ENCODE peak calls at places on chromosomes 12 and 14, in five cellular contexts. X is SK-N-SH, W is fibroblast of the aortic adventitia, D is pancreas, Z is left ventricle myocardium inferior. C is an unnamed sample.
A peak's percentile ranks its signal among the peaks of the same experiment; 100 is the strongest.

GRCh38 chr14:51139221-51139681 is 44.3 kb upstream of the TRIM9 start:
- DNase-seq in X (no peak), W (no peak), D (no peak), Z (no peak), C (peak; percentile 20)

GRCh38 chr12:41521872-41522379 is 333.8 kb downstream of the PDZRN4 start:
- DNase-seq in X (no peak), W (peak; percentile 53), D (no peak), Z (no peak), C (peak; percentile 91)

GRCh38 chr12:26666286-26666685 is 166.7 kb downstream of the ITPR2 start:
- DNase-seq in X (no peak), W (no peak), D (no peak), Z (no peak), C (peak; percentile 26)

GRCh38 chr12:122724641-122725243 is 5.9 kb downstream of the HCAR1 start:
- DNase-seq in X (no peak), W (no peak), D (no peak), Z (no peak), C (no peak)

GRCh38 chr12:98752726-98753125 is 107.6 kb downstream of the APAF1 start:
- DNase-seq in X (no peak), W (peak; percentile 61), D (no peak), Z (no peak), C (no peak)

GRCh38 chr12:123900898-123901376 is 71.7 kb downstream of the CCDC92 start:
- DNase-seq in X (no peak), W (no peak), D (no peak), Z (no peak), C (no peak)

GRCh38 chr12:12387521-12387920 is 30.6 kb downstream of the BORCS5 start:
- DNase-seq in X (no peak), W (peak; percentile 73), D (no peak), Z (no peak), C (peak; percentile 48)

GRCh38 chr12:118463677-118464076 is 87.3 kb downstream of the SUDS3 start:
- DNase-seq in X (no peak), W (no peak), D (no peak), Z (no peak), C (no peak)

GRCh38 chr14:85447883-85448282 is 82.1 kb upstream of the FLRT2 start:
- DNase-seq in X (no peak), W (no peak), D (no peak), Z (no peak), C (no peak)

GRCh38 chr12:121156365-121156764 is 23.7 kb downstream of the P2RX7 start:
- DNase-seq in X (no peak), W (no peak), D (no peak), Z (no peak), C (no peak)

GRCh38 chr12:5085896-5086295 is 42.2 kb downstream of the KCNA5 start:
- DNase-seq in X (no peak), W (peak; percentile 82), D (no peak), Z (no peak), C (peak; percentile 71)

GRCh38 chr14:28773917-28774691 is 7.5 kb downstream of the FOXG1 start:
- DNase-seq in X (no peak), W (peak; percentile 64), D (peak; percentile 43), Z (no peak), C (peak; percentile 64)

GRCh38 chr12:54051916-54052744 is 1.5 kb upstream of the HOXC4 start:
- DNase-seq in X (peak; percentile 51), W (no peak), D (no peak), Z (no peak), C (no peak)

GRCh38 chr12:16198884-16199283 is 78.6 kb downstream of the SLC15A5 start:
- DNase-seq in X (no peak), W (no peak), D (no peak), Z (no peak), C (no peak)

GRCh38 chr12:54431911-54432814 is 13.1 kb upstream of the ITGA5 start:
- DNase-seq in X (no peak), W (peak; percentile 92), D (no peak), Z (peak; percentile 77), C (peak; percentile 86)

GRCh38 chr12:67531051-67531450 is 117.5 kb upstream of the DYRK2 start:
- DNase-seq in X (no peak), W (no peak), D (no peak), Z (no peak), C (no peak)

GRCh38 chr12:78290606-78291345 is 460.1 kb downstream of the NAV3 start:
- DNase-seq in X (no peak), W (peak; percentile 88), D (no peak), Z (no peak), C (peak; percentile 85)

DNA sequence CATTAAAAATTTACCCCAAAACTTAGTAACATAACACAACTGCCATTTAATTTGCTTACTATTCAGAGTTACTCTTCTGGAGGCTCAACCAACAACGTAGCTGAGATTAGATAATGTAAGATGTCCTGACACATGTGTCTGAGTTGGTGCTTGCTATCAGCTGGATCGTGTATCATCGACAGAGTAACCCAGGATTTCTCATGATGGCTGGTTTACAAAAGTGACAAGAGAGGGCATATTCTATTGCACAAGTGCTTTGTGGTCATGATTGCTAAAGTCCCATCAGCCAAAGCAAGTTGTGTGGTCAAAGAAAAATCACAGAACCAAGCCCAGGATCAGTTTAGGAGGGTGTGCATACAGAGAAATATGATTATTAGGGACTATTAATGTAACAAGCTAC is 73.3 kb downstream of the CAPZA3 start:
- DNase-seq in X (no peak), W (peak; percentile 38), D (no peak), Z (no peak), C (peak; percentile 31)
- H3K4me3 ChIP-seq in X (no peak overlapping the region), W (no peak overlapping the region), D (no peak overlapping the region), Z (no peak overlapping the region), C (no peak overlapping the region)

GRCh38 chr12:6979021-6979420 is 8.3 kb downstream of the EMG1 start:
- DNase-seq in X (no peak), W (no peak), D (no peak), Z (no peak), C (no peak)
- H3K4me3 ChIP-seq in X (no peak overlapping the region), W (no peak overlapping the region), D (no peak overlapping the region), Z (no peak overlapping the region), C (no peak overlapping the region)

GRCh38 chr14:90061849-90062794 is at the start of gene KCNK13:
- DNase-seq in X (peak; percentile 74), W (no peak), D (peak; percentile 69), Z (peak; percentile 20), C (no peak)

GRCh38 chr14:90062852-90063539 is 1.2 kb downstream of the KCNK13 start:
- DNase-seq in X (no peak), W (no peak), D (no peak), Z (no peak), C (no peak)

GRCh38 chr14:90060312-90060964 is 1.4 kb upstream of the KCNK13 start:
- DNase-seq in X (peak; percentile 92), W (peak; percentile 40), D (peak; percentile 81), Z (peak; percentile 42), C (peak; percentile 47)

GRCh38 chr14:90058876-90059458 is 2.8 kb upstream of the KCNK13 start:
- DNase-seq in X (no peak), W (no peak), D (no peak), Z (no peak), C (no peak)

DNA sequence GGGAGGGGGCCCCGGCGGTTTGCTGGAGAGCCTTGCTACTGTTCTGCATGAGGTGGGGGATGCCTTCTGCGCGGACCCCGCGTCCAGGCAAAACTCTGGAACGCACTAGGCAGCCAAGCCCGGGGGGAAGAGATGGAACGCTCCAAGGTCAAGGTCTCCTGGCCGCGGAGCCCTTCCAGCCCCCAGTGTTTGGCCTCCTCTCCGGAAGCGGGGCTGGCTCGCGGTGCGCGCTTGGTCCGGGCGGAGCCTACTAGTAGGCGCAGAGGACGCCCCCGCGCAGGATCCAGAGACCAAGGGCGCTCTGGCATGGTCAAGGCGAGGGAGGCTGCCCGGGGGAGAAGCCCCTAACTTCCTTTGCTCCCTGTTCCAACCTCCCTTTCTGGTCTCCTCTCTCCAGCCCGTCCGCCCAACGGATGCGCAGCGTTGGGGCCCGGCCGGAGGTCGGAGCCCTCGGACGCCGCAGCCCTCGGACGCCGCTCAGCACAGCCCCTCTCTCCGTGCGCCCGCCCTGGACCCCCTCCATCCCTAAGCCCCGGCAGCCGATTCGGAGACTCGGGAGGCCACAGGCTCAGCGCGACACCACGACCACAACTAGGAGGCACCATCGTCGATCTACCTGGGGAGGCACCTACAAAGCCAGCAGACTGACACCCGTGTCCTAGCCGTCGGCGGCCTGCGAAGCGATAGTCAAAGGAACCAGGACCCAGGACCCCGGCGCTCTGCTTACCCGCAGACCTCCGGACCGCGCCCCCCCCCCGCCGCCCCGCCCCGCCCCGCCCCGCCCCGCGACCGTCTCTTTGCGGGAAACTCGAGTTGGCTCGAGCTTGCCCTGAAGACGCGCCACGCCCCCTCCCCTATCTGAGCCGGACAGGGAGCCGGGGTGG is 587 bp upstream of the KCNK13 start:
- DNase-seq in X (peak; percentile 65), W (no peak), D (peak; percentile 70), Z (no peak), C (no peak)
- H3K4me3 ChIP-seq in X (peak overlapping the region; percentile 50), W (peak overlapping the region; percentile 62), D (peak overlapping the region; percentile 14), Z (peak overlapping the region; percentile 70), C (peak overlapping the region; percentile 40)

DNA sequence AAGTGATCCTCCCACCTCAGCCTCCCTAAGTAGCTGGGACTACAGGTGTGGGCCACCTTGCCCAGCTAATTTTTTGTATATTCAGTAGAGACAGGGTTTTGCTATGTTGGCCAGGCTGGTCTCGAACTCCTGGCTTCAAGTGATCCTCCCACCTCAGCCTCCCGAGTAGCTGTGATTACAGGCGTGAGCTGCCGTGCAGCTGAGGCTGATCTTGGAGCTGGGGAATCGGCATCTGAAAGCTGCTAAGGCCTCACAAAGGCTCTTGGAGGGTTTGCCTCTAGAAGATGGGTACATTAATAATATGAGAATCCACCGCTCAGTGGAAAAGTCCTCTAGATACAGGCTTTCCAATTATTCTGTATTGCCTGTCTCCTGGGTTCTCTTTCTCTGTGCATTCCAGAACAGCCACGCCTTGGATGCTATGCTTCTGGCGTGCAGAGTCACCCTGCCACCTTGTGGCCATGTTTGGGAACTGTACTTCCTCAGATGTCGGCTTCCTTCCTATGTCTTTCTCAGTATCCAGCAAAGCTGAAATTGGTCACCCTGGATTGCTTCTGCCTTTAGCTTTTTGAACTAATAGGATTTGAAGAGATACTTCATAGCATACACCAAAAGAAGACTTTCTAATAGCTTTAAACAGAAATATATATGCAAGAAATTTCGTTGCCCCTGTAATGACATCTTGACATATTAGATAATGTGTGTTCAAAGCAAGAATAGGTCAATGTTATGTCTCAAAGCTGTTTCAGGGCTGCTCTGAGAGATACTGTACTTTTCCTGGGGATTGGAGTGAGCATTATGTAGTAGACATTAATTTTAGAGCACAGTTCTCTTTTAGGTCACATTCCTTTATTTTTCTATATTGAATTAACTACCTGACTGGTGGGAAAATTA is 75.4 kb downstream of the SNAPC1 start:
- DNase-seq in X (peak; percentile 65), W (peak; percentile 87), D (peak; percentile 81), Z (peak; percentile 69), C (peak; percentile 90)
- H3K4me3 ChIP-seq in X (no peak overlapping the region), W (no peak overlapping the region), D (no peak overlapping the region), Z (no peak overlapping the region), C (no peak overlapping the region)

GRCh38 chr14:64467131-64467530 is 1.8 kb downstream of the AKAP5 start:
- DNase-seq in X (no peak), W (peak; percentile 13), D (no peak), Z (no peak), C (no peak)
- H3K4me3 ChIP-seq in X (no peak overlapping the region), W (no peak overlapping the region), D (no peak overlapping the region), Z (no peak overlapping the region), C (no peak overlapping the region)

DNA sequence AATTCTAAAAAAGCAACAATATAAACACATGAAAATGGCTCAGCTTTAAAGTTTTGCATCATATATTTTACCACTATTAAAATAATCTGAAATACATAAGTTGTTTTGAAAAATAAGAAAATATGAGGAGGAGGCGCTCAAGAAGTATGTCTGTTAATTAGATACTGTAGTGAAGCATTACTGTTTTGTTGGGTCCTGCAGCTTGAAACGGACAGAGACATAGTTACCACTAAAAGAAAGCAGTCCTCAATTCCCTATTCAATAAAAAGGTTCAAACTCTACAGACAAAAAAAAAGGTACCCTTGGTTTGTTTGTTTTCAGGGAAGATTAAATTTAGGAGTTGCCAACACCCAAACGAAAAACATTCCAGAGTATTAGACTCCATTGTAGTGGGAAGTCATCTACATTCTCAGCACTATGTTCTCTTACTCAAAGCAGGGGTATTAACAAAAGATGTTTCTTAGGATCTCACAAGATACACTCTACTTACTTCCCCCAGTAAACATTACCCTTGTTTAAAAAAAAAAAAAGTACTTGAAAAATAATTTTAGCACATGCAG is 3.0 kb downstream of the PAWR start:
- DNase-seq in X (no peak), W (peak; percentile 39), D (no peak), Z (no peak), C (no peak)
- H3K4me3 ChIP-seq in X (no peak overlapping the region), W (peak overlapping the region; percentile 49), D (peak overlapping the region; percentile 5), Z (peak overlapping the region; percentile 92), C (peak overlapping the region; percentile 82)

C was measured in fibroblast of pulmonary artery.